ENCODE peak calls at places on chromosomes 1 and 21, in nine cellular contexts. One of them, this sample, is unnamed.

GRCh38 chr1:53740621-53741105 is 1.7 kb upstream of the GLIS1 start:
- DNase-seq in activated T-helper 9 cell treated with anti-CD3 and anti-CD28 coated beads, Interleukin-2, amount 50 U/mL, for 16 hours: no peak
- DNase-seq in HS-27A: peak
- DNase-seq in ELF-1: no peak
- DNase-seq in Karpas-422: no peak
- DNase-seq in posterior cingulate gyrus: no peak
- DNase-seq in Right ventricle myocardium superior: no peak
- DNase-seq in left colon: no peak
- DNase-seq in T-helper 1 cell: no peak
- DNase-seq in this sample: no peak

GRCh38 chr1:173315296-173315695 is 108.2 kb upstream of the TNFSF4 start:
- DNase-seq in HS-27A: no peak
- DNase-seq in left colon: no peak
- DNase-seq in T-helper 1 cell: no peak
- DNase-seq in Right ventricle myocardium superior: no peak
- DNase-seq in activated T-helper 9 cell treated with anti-CD3 and anti-CD28 coated beads, Interleukin-2, amount 50 U/mL, for 16 hours: no peak
- DNase-seq in posterior cingulate gyrus: no peak
- DNase-seq in ELF-1: no peak
- DNase-seq in Karpas-422: no peak
- DNase-seq in this sample: no peak

GRCh38 chr1:47651311-47652089 is 213.7 kb downstream of the FOXD2 start:
- DNase-seq in T-helper 1 cell: no peak
- DNase-seq in HS-27A: no peak
- DNase-seq in posterior cingulate gyrus: no peak
- DNase-seq in Right ventricle myocardium superior: no peak
- DNase-seq in ELF-1: no peak
- DNase-seq in Karpas-422: no peak
- DNase-seq in activated T-helper 9 cell treated with anti-CD3 and anti-CD28 coated beads, Interleukin-2, amount 50 U/mL, for 16 hours: no peak
- DNase-seq in left colon: peak
- DNase-seq in this sample: no peak

GRCh38 chr1:8462298-8462946 is 144.5 kb downstream of the SLC45A1 start:
- DNase-seq in Right ventricle myocardium superior: no peak
- DNase-seq in HS-27A: no peak
- DNase-seq in Karpas-422: no peak
- DNase-seq in ELF-1: no peak
- DNase-seq in posterior cingulate gyrus: no peak
- DNase-seq in T-helper 1 cell: no peak
- DNase-seq in left colon: no peak
- DNase-seq in activated T-helper 9 cell treated with anti-CD3 and anti-CD28 coated beads, Interleukin-2, amount 50 U/mL, for 16 hours: no peak
- DNase-seq in this sample: no peak

GRCh38 chr1:61506231-61506630 is 218.7 kb downstream of the TM2D1 start:
- DNase-seq in HS-27A: no peak
- DNase-seq in ELF-1: no peak
- DNase-seq in Karpas-422: no peak
- DNase-seq in left colon: no peak
- DNase-seq in T-helper 1 cell: no peak
- DNase-seq in Right ventricle myocardium superior: no peak
- DNase-seq in posterior cingulate gyrus: no peak
- DNase-seq in activated T-helper 9 cell treated with anti-CD3 and anti-CD28 coated beads, Interleukin-2, amount 50 U/mL, for 16 hours: no peak
- DNase-seq in this sample: no peak

GRCh38 chr21:41054206-41054605 is 113.8 kb upstream of the BACE2 start:
- DNase-seq in left colon: no peak
- DNase-seq in Karpas-422: no peak
- DNase-seq in posterior cingulate gyrus: no peak
- DNase-seq in HS-27A: no peak
- DNase-seq in T-helper 1 cell: no peak
- DNase-seq in activated T-helper 9 cell treated with anti-CD3 and anti-CD28 coated beads, Interleukin-2, amount 50 U/mL, for 16 hours: no peak
- DNase-seq in Right ventricle myocardium superior: no peak
- DNase-seq in ELF-1: no peak
- DNase-seq in this sample: no peak

GRCh38 chr1:21670956-21671902 is 2.1 kb upstream of the RAP1GAP start:
- DNase-seq in activated T-helper 9 cell treated with anti-CD3 and anti-CD28 coated beads, Interleukin-2, amount 50 U/mL, for 16 hours: no peak
- DNase-seq in HS-27A: no peak
- DNase-seq in left colon: no peak
- DNase-seq in ELF-1: no peak
- DNase-seq in posterior cingulate gyrus: no peak
- DNase-seq in Right ventricle myocardium superior: no peak
- DNase-seq in Karpas-422: no peak
- DNase-seq in T-helper 1 cell: no peak
- DNase-seq in this sample: no peak

GRCh38 chr21:38297193-38297592 is 40.4 kb downstream of the KCNJ15 start:
- DNase-seq in posterior cingulate gyrus: no peak
- DNase-seq in T-helper 1 cell: no peak
- DNase-seq in HS-27A: peak
- DNase-seq in ELF-1: no peak
- DNase-seq in Karpas-422: no peak
- DNase-seq in Right ventricle myocardium superior: no peak
- DNase-seq in left colon: no peak
- DNase-seq in activated T-helper 9 cell treated with anti-CD3 and anti-CD28 coated beads, Interleukin-2, amount 50 U/mL, for 16 hours: no peak
- DNase-seq in this sample: no peak

GRCh38 chr1:208216062-208216461 is 28.1 kb downstream of the PLXNA2 start:
- DNase-seq in T-helper 1 cell: no peak
- DNase-seq in HS-27A: no peak
- DNase-seq in Karpas-422: no peak
- DNase-seq in Right ventricle myocardium superior: no peak
- DNase-seq in activated T-helper 9 cell treated with anti-CD3 and anti-CD28 coated beads, Interleukin-2, amount 50 U/mL, for 16 hours: no peak
- DNase-seq in left colon: no peak
- DNase-seq in ELF-1: no peak
- DNase-seq in posterior cingulate gyrus: no peak
- DNase-seq in this sample: no peak

GRCh38 chr1:54588377-54588776 is 34.9 kb downstream of the FAM151A start:
- DNase-seq in ELF-1: no peak
- DNase-seq in left colon: no peak
- DNase-seq in Right ventricle myocardium superior: no peak
- DNase-seq in Karpas-422: no peak
- DNase-seq in activated T-helper 9 cell treated with anti-CD3 and anti-CD28 coated beads, Interleukin-2, amount 50 U/mL, for 16 hours: no peak
- DNase-seq in T-helper 1 cell: no peak
- DNase-seq in HS-27A: no peak
- DNase-seq in posterior cingulate gyrus: no peak
- DNase-seq in this sample: no peak

GRCh38 chr1:227729881-227730629 is 5.0 kb downstream of the JMJD4 start:
- DNase-seq in activated T-helper 9 cell treated with anti-CD3 and anti-CD28 coated beads, Interleukin-2, amount 50 U/mL, for 16 hours: no peak
- DNase-seq in HS-27A: peak
- DNase-seq in ELF-1: peak
- DNase-seq in Karpas-422: peak
- DNase-seq in posterior cingulate gyrus: peak
- DNase-seq in T-helper 1 cell: peak
- DNase-seq in left colon: peak
- DNase-seq in Right ventricle myocardium superior: peak
- DNase-seq in this sample: no peak

GRCh38 chr1:98322966-98323365 is 338.6 kb upstream of the SNX7 start:
- DNase-seq in posterior cingulate gyrus: no peak
- DNase-seq in left colon: no peak
- DNase-seq in Right ventricle myocardium superior: no peak
- DNase-seq in T-helper 1 cell: no peak
- DNase-seq in HS-27A: no peak
- DNase-seq in Karpas-422: no peak
- DNase-seq in activated T-helper 9 cell treated with anti-CD3 and anti-CD28 coated beads, Interleukin-2, amount 50 U/mL, for 16 hours: no peak
- DNase-seq in ELF-1: no peak
- DNase-seq in this sample: no peak

GRCh38 chr1:27603962-27604578 is at the start of gene AHDC1:
- DNase-seq in Karpas-422: peak
- DNase-seq in left colon: peak
- DNase-seq in T-helper 1 cell: peak
- DNase-seq in HS-27A: peak
- DNase-seq in posterior cingulate gyrus: peak
- DNase-seq in ELF-1: peak
- DNase-seq in activated T-helper 9 cell treated with anti-CD3 and anti-CD28 coated beads, Interleukin-2, amount 50 U/mL, for 16 hours: peak
- DNase-seq in Right ventricle myocardium superior: peak
- DNase-seq in this sample: peak

GRCh38 chr1:64952055-64952699 is 14.2 kb downstream of the JAK1 start:
- DNase-seq in posterior cingulate gyrus: no peak
- DNase-seq in activated T-helper 9 cell treated with anti-CD3 and anti-CD28 coated beads, Interleukin-2, amount 50 U/mL, for 16 hours: no peak
- DNase-seq in ELF-1: no peak
- DNase-seq in Right ventricle myocardium superior: no peak
- DNase-seq in HS-27A: no peak
- DNase-seq in left colon: no peak
- DNase-seq in T-helper 1 cell: no peak
- DNase-seq in Karpas-422: no peak
- DNase-seq in this sample: no peak

GRCh38 chr1:82994866-82995370 is 1004.0 kb downstream of the TTLL7 start:
- DNase-seq in Right ventricle myocardium superior: no peak
- DNase-seq in posterior cingulate gyrus: no peak
- DNase-seq in T-helper 1 cell: no peak
- DNase-seq in left colon: no peak
- DNase-seq in ELF-1: no peak
- DNase-seq in HS-27A: no peak
- DNase-seq in Karpas-422: no peak
- DNase-seq in activated T-helper 9 cell treated with anti-CD3 and anti-CD28 coated beads, Interleukin-2, amount 50 U/mL, for 16 hours: no peak
- DNase-seq in this sample: no peak

GRCh38 chr21:34812510-34813265 is 143.9 kb downstream of the CLIC6 start:
- DNase-seq in T-helper 1 cell: no peak
- DNase-seq in Right ventricle myocardium superior: no peak
- DNase-seq in ELF-1: no peak
- DNase-seq in HS-27A: peak
- DNase-seq in posterior cingulate gyrus: no peak
- DNase-seq in left colon: no peak
- DNase-seq in Karpas-422: no peak
- DNase-seq in activated T-helper 9 cell treated with anti-CD3 and anti-CD28 coated beads, Interleukin-2, amount 50 U/mL, for 16 hours: no peak
- DNase-seq in this sample: peak

GRCh38 chr1:236638935-236639334 is 34.6 kb upstream of the HEATR1 start:
- DNase-seq in Karpas-422: no peak
- DNase-seq in ELF-1: no peak
- DNase-seq in T-helper 1 cell: no peak
- DNase-seq in Right ventricle myocardium superior: no peak
- DNase-seq in posterior cingulate gyrus: no peak
- DNase-seq in HS-27A: no peak
- DNase-seq in left colon: no peak
- DNase-seq in activated T-helper 9 cell treated with anti-CD3 and anti-CD28 coated beads, Interleukin-2, amount 50 U/mL, for 16 hours: no peak
- DNase-seq in this sample: no peak

GRCh38 chr1:20530901-20531300 is 21.5 kb upstream of the FAM43B start:
- DNase-seq in Right ventricle myocardium superior: no peak
- DNase-seq in Karpas-422: no peak
- DNase-seq in left colon: no peak
- DNase-seq in posterior cingulate gyrus: no peak
- DNase-seq in HS-27A: no peak
- DNase-seq in activated T-helper 9 cell treated with anti-CD3 and anti-CD28 coated beads, Interleukin-2, amount 50 U/mL, for 16 hours: no peak
- DNase-seq in T-helper 1 cell: no peak
- DNase-seq in ELF-1: no peak
- DNase-seq in this sample: no peak

GRCh38 chr1:63772876-63773275 is 941 bp upstream of the ROR1 start:
- DNase-seq in posterior cingulate gyrus: no peak
- DNase-seq in Karpas-422: no peak
- DNase-seq in activated T-helper 9 cell treated with anti-CD3 and anti-CD28 coated beads, Interleukin-2, amount 50 U/mL, for 16 hours: no peak
- DNase-seq in Right ventricle myocardium superior: no peak
- DNase-seq in left colon: no peak
- DNase-seq in ELF-1: peak
- DNase-seq in T-helper 1 cell: no peak
- DNase-seq in HS-27A: no peak
- DNase-seq in this sample: no peak

GRCh38 chr1:50710099-50710498 is 250.0 kb downstream of the FAF1 start:
- DNase-seq in ELF-1: no peak
- DNase-seq in T-helper 1 cell: no peak
- DNase-seq in activated T-helper 9 cell treated with anti-CD3 and anti-CD28 coated beads, Interleukin-2, amount 50 U/mL, for 16 hours: no peak
- DNase-seq in posterior cingulate gyrus: no peak
- DNase-seq in Right ventricle myocardium superior: no peak
- DNase-seq in HS-27A: no peak
- DNase-seq in Karpas-422: no peak
- DNase-seq in left colon: no peak
- DNase-seq in this sample: no peak

GRCh38 chr1:43520100-43520828 is 10.4 kb upstream of the PTPRF start:
- DNase-seq in left colon: no peak
- DNase-seq in T-helper 1 cell: no peak
- DNase-seq in ELF-1: no peak
- DNase-seq in HS-27A: no peak
- DNase-seq in Karpas-422: no peak
- DNase-seq in activated T-helper 9 cell treated with anti-CD3 and anti-CD28 coated beads, Interleukin-2, amount 50 U/mL, for 16 hours: no peak
- DNase-seq in posterior cingulate gyrus: no peak
- DNase-seq in Right ventricle myocardium superior: no peak
- DNase-seq in this sample: no peak

GRCh38 chr1:185159966-185160365 is 3.0 kb downstream of the SWT1 start:
- DNase-seq in T-helper 1 cell: no peak
- DNase-seq in Karpas-422: no peak
- DNase-seq in left colon: no peak
- DNase-seq in posterior cingulate gyrus: no peak
- DNase-seq in ELF-1: no peak
- DNase-seq in Right ventricle myocardium superior: no peak
- DNase-seq in HS-27A: no peak
- DNase-seq in activated T-helper 9 cell treated with anti-CD3 and anti-CD28 coated beads, Interleukin-2, amount 50 U/mL, for 16 hours: no peak
- DNase-seq in this sample: no peak

GRCh38 chr1:234431255-234431654 is 47.7 kb downstream of the TARBP1 start:
- DNase-seq in T-helper 1 cell: no peak
- DNase-seq in Karpas-422: no peak
- DNase-seq in ELF-1: no peak
- DNase-seq in Right ventricle myocardium superior: no peak
- DNase-seq in activated T-helper 9 cell treated with anti-CD3 and anti-CD28 coated beads, Interleukin-2, amount 50 U/mL, for 16 hours: no peak
- DNase-seq in HS-27A: no peak
- DNase-seq in left colon: no peak
- DNase-seq in posterior cingulate gyrus: no peak
- DNase-seq in this sample: no peak

GRCh38 chr1:1337793-1338147 is 6.7 kb downstream of the TAS1R3 start:
- DNase-seq in Karpas-422: peak
- DNase-seq in HS-27A: no peak
- DNase-seq in activated T-helper 9 cell treated with anti-CD3 and anti-CD28 coated beads, Interleukin-2, amount 50 U/mL, for 16 hours: no peak
- DNase-seq in T-helper 1 cell: no peak
- DNase-seq in ELF-1: no peak
- DNase-seq in left colon: peak
- DNase-seq in Right ventricle myocardium superior: no peak
- DNase-seq in posterior cingulate gyrus: no peak
- DNase-seq in this sample: no peak

GRCh38 chr1:206575165-206575893 is 36.9 kb downstream of the EIF2D start:
- DNase-seq in T-helper 1 cell: peak
- DNase-seq in HS-27A: no peak
- DNase-seq in posterior cingulate gyrus: no peak
- DNase-seq in activated T-helper 9 cell treated with anti-CD3 and anti-CD28 coated beads, Interleukin-2, amount 50 U/mL, for 16 hours: no peak
- DNase-seq in ELF-1: no peak
- DNase-seq in left colon: peak
- DNase-seq in Right ventricle myocardium superior: no peak
- DNase-seq in Karpas-422: no peak
- DNase-seq in this sample: no peak

GRCh38 chr1:112247971-112248370 is 148.0 kb upstream of the CTTNBP2NL start:
- DNase-seq in HS-27A: no peak
- DNase-seq in ELF-1: no peak
- DNase-seq in posterior cingulate gyrus: no peak
- DNase-seq in T-helper 1 cell: no peak
- DNase-seq in activated T-helper 9 cell treated with anti-CD3 and anti-CD28 coated beads, Interleukin-2, amount 50 U/mL, for 16 hours: no peak
- DNase-seq in Right ventricle myocardium superior: peak
- DNase-seq in Karpas-422: no peak
- DNase-seq in left colon: no peak
- DNase-seq in this sample: no peak

GRCh38 chr1:115242543-115242942 is 95.5 kb downstream of the NGF start:
- DNase-seq in ELF-1: no peak
- DNase-seq in posterior cingulate gyrus: no peak
- DNase-seq in Right ventricle myocardium superior: no peak
- DNase-seq in activated T-helper 9 cell treated with anti-CD3 and anti-CD28 coated beads, Interleukin-2, amount 50 U/mL, for 16 hours: no peak
- DNase-seq in left colon: no peak
- DNase-seq in HS-27A: no peak
- DNase-seq in Karpas-422: no peak
- DNase-seq in T-helper 1 cell: no peak
- DNase-seq in this sample: no peak

GRCh38 chr1:198155253-198155652 is 1.5 kb upstream of the NEK7 start:
- DNase-seq in HS-27A: peak
- DNase-seq in T-helper 1 cell: no peak
- DNase-seq in posterior cingulate gyrus: no peak
- DNase-seq in left colon: no peak
- DNase-seq in activated T-helper 9 cell treated with anti-CD3 and anti-CD28 coated beads, Interleukin-2, amount 50 U/mL, for 16 hours: no peak
- DNase-seq in Karpas-422: no peak
- DNase-seq in ELF-1: no peak
- DNase-seq in Right ventricle myocardium superior: no peak
- DNase-seq in this sample: peak

GRCh38 chr1:109821831-109822745 is 58.4 kb upstream of the EPS8L3 start:
- DNase-seq in posterior cingulate gyrus: no peak
- DNase-seq in HS-27A: peak
- DNase-seq in left colon: no peak
- DNase-seq in Right ventricle myocardium superior: peak
- DNase-seq in Karpas-422: no peak
- DNase-seq in activated T-helper 9 cell treated with anti-CD3 and anti-CD28 coated beads, Interleukin-2, amount 50 U/mL, for 16 hours: no peak
- DNase-seq in ELF-1: no peak
- DNase-seq in T-helper 1 cell: no peak
- DNase-seq in this sample: no peak

GRCh38 chr1:226310123-226310540 is 1.2 kb upstream of the LIN9 start:
- DNase-seq in T-helper 1 cell: no peak
- DNase-seq in Right ventricle myocardium superior: no peak
- DNase-seq in activated T-helper 9 cell treated with anti-CD3 and anti-CD28 coated beads, Interleukin-2, amount 50 U/mL, for 16 hours: no peak
- DNase-seq in HS-27A: no peak
- DNase-seq in ELF-1: no peak
- DNase-seq in Karpas-422: peak
- DNase-seq in left colon: peak
- DNase-seq in posterior cingulate gyrus: no peak
- DNase-seq in this sample: no peak

GRCh38 chr1:151501474-151501873 is 9.7 kb upstream of the CGN start:
- DNase-seq in HS-27A: no peak
- DNase-seq in T-helper 1 cell: no peak
- DNase-seq in ELF-1: peak
- DNase-seq in Karpas-422: no peak
- DNase-seq in left colon: no peak
- DNase-seq in posterior cingulate gyrus: no peak
- DNase-seq in activated T-helper 9 cell treated with anti-CD3 and anti-CD28 coated beads, Interleukin-2, amount 50 U/mL, for 16 hours: no peak
- DNase-seq in Right ventricle myocardium superior: no peak
- DNase-seq in this sample: no peak